ENCODE peak calls at places on chromosomes 3 and 15, in ten cellular contexts. L is prostate gland, J is transverse colon, D is left lung, K is kidney, F is GM10248, X is AG04450, G is progenitor cell of endocrine pancreas, N is neural progenitor cell, S is uterus. W is an unnamed sample.

GRCh38 chr3:163071684-163072083 is 1575.1 kb downstream of the OTOL1 start:
- DNase-seq in L (no peak), J (no peak), D (no peak), K (no peak), F (no peak), X (no peak), G (no peak), N (no peak), S (no peak), W (no peak)

GRCh38 chr3:172680684-172681083 is 30.2 kb downstream of the NCEH1 start:
- DNase-seq in L (no peak), J (no peak), D (no peak), K (no peak), F (no peak), X (no peak), G (no peak), N (no peak), S (no peak), W (no peak)

GRCh38 chr3:73605388-73605787 is 19.4 kb downstream of the PDZRN3 start:
- DNase-seq in L (no peak), J (no peak), D (no peak), K (no peak), F (no peak), X (no peak), G (no peak), N (no peak), S (no peak), W (no peak)

GRCh38 chr3:45943207-45943846 is at the start of gene CXCR6:
- DNase-seq in L (no peak), J (peak; percentile 19), D (no peak), K (no peak), F (no peak), X (no peak), G (no peak), N (no peak), S (no peak), W (no peak)

GRCh38 chr15:74322558-74323180 is 44.8 kb downstream of the CYP11A1 start:
- DNase-seq in L (peak; percentile 40), J (peak; percentile 52), D (peak; percentile 60), K (peak; percentile 88), F (peak; percentile 86), X (no peak), G (peak; percentile 65), N (peak; percentile 84), S (peak; percentile 71), W (peak; percentile 59)

GRCh38 chr15:99446565-99447496 is 119.0 kb upstream of the MEF2A start:
- DNase-seq in L (no peak), J (no peak), D (no peak), K (no peak), F (peak; percentile 6), X (no peak), G (no peak), N (no peak), S (peak; percentile 10), W (peak; percentile 49)

GRCh38 chr3:9932843-9933560 is 632 bp upstream of the CRELD1 start:
- DNase-seq in L (peak; percentile 63), J (peak; percentile 89), D (peak; percentile 84), K (peak; percentile 95), F (peak; percentile 88), X (no peak), G (peak; percentile 76), N (peak; percentile 90), S (peak; percentile 75), W (peak; percentile 83)

GRCh38 chr3:170768334-170768801 is 101.6 kb downstream of the RPL22L1 start:
- DNase-seq in L (no peak), J (no peak), D (no peak), K (no peak), F (no peak), X (no peak), G (no peak), N (no peak), S (no peak), W (no peak)

GRCh38 chr15:93139436-93139835 is 50.4 kb upstream of the RGMA start:
- DNase-seq in L (no peak), J (no peak), D (no peak), K (no peak), F (no peak), X (no peak), G (no peak), N (no peak), S (no peak), W (no peak)

GRCh38 chr3:38005076-38006020 is 14.8 kb downstream of the VILL start:
- DNase-seq in L (peak; percentile 76), J (peak; percentile 67), D (no peak), K (peak; percentile 85), F (no peak), X (no peak), G (no peak), N (no peak), S (no peak), W (peak; percentile 56)

GRCh38 chr3:45785626-45786150 is 10.6 kb downstream of the SLC6A20 start:
- DNase-seq in L (no peak), J (no peak), D (no peak), K (no peak), F (no peak), X (no peak), G (no peak), N (no peak), S (no peak), W (no peak)

GRCh38 chr3:102400766-102401165 is 34.0 kb upstream of the ZPLD1 start:
- DNase-seq in L (no peak), J (no peak), D (no peak), K (no peak), F (no peak), X (peak; percentile 2), G (no peak), N (no peak), S (no peak), W (no peak)

DNA sequence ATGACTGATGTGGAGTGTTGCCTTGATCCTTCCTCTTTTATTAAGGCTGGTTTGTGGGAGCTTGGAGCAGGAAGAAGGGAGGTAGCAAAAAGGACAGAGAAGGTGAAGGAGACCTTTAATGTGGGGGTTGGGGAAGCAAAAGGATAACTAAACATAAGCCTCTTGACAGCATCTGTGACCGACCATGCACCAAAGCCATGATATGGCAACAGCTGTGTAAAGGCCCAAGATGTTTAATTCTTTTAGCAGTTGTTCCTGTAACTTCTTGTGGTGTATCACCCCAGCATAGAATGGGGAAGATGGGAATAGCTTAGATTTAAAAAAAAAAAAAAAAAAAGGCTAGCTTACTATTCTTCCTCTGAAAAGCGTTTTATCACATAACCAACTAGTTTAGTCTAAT is 194.7 kb downstream of the KLHL25 start:
- DNase-seq in L (no peak), J (no peak), D (no peak), K (no peak), F (no peak), X (no peak), G (no peak), N (no peak), S (no peak), W (no peak)
- TF ChIP-seq CTCF in L (no peak), J (no peak), D (no peak), K (no peak), F (no peak), X (no peak), G (no peak), N (no peak), S (no peak), W (no peak)

DNA sequence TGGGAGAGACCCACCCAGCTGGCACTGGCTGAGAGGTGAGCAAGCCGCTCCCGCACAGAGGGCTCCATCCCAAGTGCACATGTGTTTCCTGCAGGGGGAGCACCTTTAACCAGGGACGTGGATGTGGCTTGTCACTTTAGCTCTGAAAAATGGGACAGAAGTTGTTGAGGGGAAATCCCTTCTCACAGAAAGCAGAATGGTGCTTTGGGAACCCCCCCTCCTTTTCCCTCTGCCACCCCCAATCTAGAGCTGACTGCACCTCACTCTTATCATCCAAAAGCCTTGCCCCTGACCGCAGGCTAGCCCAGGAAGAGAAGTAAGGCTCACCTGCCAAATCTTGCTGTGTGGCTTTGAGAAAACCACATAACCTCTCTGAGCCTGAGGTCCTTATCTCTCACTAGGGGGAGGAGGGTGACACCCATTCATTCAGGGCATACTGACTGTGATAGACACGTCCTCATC is 77.9 kb downstream of the RPN1 start:
- DNase-seq in L (no peak), J (peak; percentile 17), D (no peak), K (no peak), F (peak; percentile 46), X (no peak), G (no peak), N (peak; percentile 53), S (no peak), W (no peak)
- TF ChIP-seq CTCF in L (no peak), J (no peak), D (no peak), K (peak; percentile 5), F (no peak), X (peak; percentile 41), G (peak; percentile 58), N (peak; percentile 55), S (no peak), W (no peak)

GRCh38 chr3:12842469-12842868 is 1.1 kb upstream of the RPL32 start:
- DNase-seq in L (no peak), J (no peak), D (no peak), K (no peak), F (no peak), X (no peak), G (no peak), N (no peak), S (no peak), W (no peak)

GRCh38 chr3:12841085-12841969 is at the start of gene RPL32:
- DNase-seq in L (peak; percentile 86), J (peak; percentile 89), D (peak; percentile 87), K (peak; percentile 95), F (peak; percentile 87), X (peak; percentile 93), G (peak; percentile 43), N (peak; percentile 96), S (peak; percentile 82), W (peak; percentile 88)

GRCh38 chr3:12840591-12841084 is 727 bp downstream of the RPL32 start:
- DNase-seq in L (no peak), J (no peak), D (no peak), K (no peak), F (no peak), X (no peak), G (no peak), N (no peak), S (no peak), W (no peak)

GRCh38 chr3:12838179-12838965 is 3.0 kb downstream of the RPL32 start:
- DNase-seq in L (no peak), J (no peak), D (no peak), K (no peak), F (no peak), X (no peak), G (no peak), N (no peak), S (no peak), W (no peak)

GRCh38 chr3:12841970-12842328 is 584 bp upstream of the RPL32 start:
- DNase-seq in L (no peak), J (no peak), D (no peak), K (no peak), F (no peak), X (no peak), G (no peak), N (no peak), S (no peak), W (no peak)
- TF ChIP-seq CTCF in L (no peak), J (peak; percentile 21), D (peak; percentile 11), K (no peak), F (no peak), X (no peak), G (peak; percentile 3), N (no peak), S (no peak), W (no peak)

DNA sequence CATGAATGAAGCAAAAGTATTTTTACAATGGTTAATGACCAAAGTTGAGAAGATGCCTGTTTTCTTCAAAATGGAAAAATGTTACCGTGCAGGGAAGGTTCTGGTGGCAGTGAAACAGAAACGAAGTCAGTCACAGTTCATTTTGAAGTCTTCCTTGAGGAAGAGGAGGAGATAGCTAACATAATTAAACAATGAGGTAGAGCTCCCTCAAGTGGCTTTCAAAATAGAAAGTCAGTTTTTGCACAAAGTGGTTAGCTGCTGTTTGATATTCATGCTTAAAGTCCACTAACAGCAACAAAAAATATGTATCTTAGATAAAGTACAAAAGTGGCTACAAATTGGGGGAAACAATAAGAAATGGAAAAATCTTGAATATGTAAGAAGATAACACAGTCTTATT is 87.3 kb downstream of the TFG start:
- DNase-seq in L (no peak), J (no peak), D (no peak), K (no peak), F (peak; percentile 6), X (no peak), G (no peak), N (peak; percentile 11), S (no peak), W (no peak)
- TF ChIP-seq CTCF in L (peak; percentile 26), J (peak; percentile 11), D (no peak), K (peak; percentile 19), F (peak; percentile 19), X (peak; percentile 50), G (peak; percentile 12), N (peak; percentile 52), S (no peak), W (no peak)